ENCODE peak calls at places on chromosome 6, in seven cellular contexts. D is NT2/D1, F is HepG2, H is H1, O is K562, A is HCT116, Y is SK-N-SH. G is an unnamed sample.

GRCh38 chr6:56450882-56451739 is 191.6 kb downstream of the DST start:
- DNase-seq in D (no peak), F (peak; percentile 55), H (no peak), O (no peak), A (no peak), Y (no peak), G (no peak)

GRCh38 chr6:168852336-168852884 is 401.2 kb downstream of the THBS2 start:
- DNase-seq in D (no peak), F (no peak), H (no peak), O (no peak), A (no peak), Y (no peak), G (no peak)

GRCh38 chr6:2731281-2731909 is 19.3 kb downstream of the MYLK4 start:
- DNase-seq in D (no peak), F (no peak), H (no peak), O (no peak), A (no peak), Y (no peak), G (no peak)

GRCh38 chr6:72984981-72985665 is 240.2 kb downstream of the KHDC1L start:
- DNase-seq in D (no peak), F (no peak), H (no peak), O (no peak), A (no peak), Y (no peak), G (no peak)

GRCh38 chr6:42210551-42210950 is 7.1 kb downstream of the MRPS10 start:
- DNase-seq in D (no peak), F (no peak), H (no peak), O (no peak), A (no peak), Y (no peak), G (no peak)

GRCh38 chr6:165702669-165703068 is 39.6 kb upstream of the PDE10A start:
- DNase-seq in D (no peak), F (no peak), H (no peak), O (no peak), A (no peak), Y (no peak), G (no peak)

GRCh38 chr6:123089223-123089622 is 93.2 kb downstream of the CLVS2 start:
- DNase-seq in D (no peak), F (no peak), H (no peak), O (no peak), A (no peak), Y (no peak), G (no peak)

GRCh38 chr6:152401978-152402377 is 235.2 kb downstream of the SYNE1 start:
- DNase-seq in D (no peak), F (no peak), H (no peak), O (no peak), A (peak; percentile 29), Y (no peak), G (no peak)

GRCh38 chr6:6650839-6651238 is 62.3 kb downstream of the LY86 start:
- DNase-seq in D (no peak), F (no peak), H (no peak), O (no peak), A (no peak), Y (no peak), G (no peak)

GRCh38 chr6:74087898-74088297 is 391.9 kb downstream of the CD109 start:
- DNase-seq in D (no peak), F (no peak), H (no peak), O (no peak), A (peak; percentile 6), Y (no peak), G (no peak)

GRCh38 chr6:150056156-150056555 is 12.8 kb downstream of the ULBP3 start:
- DNase-seq in D (no peak), F (no peak), H (no peak), O (no peak), A (no peak), Y (no peak), G (no peak)

GRCh38 chr6:45590751-45591184 is 213.0 kb upstream of the SUPT3H start:
- DNase-seq in D (no peak), F (no peak), H (peak; percentile 19), O (no peak), A (no peak), Y (no peak), G (no peak)

GRCh38 chr6:69880570-69880969 is 14.2 kb downstream of the COL19A1 start:
- DNase-seq in D (no peak), F (no peak), H (no peak), O (no peak), A (no peak), Y (no peak), G (no peak)

GRCh38 chr6:53066059-53066406 is 829 bp downstream of the FBXO9 start:
- DNase-seq in D (no peak), F (no peak), H (no peak), O (peak; percentile 26), A (no peak), Y (no peak), G (no peak)

GRCh38 chr6:33323623-33323948 is 6.0 kb upstream of the ZBTB22 start:
- DNase-seq in D (no peak), F (no peak), H (peak; percentile 57), O (peak; percentile 35), A (no peak), Y (peak; percentile 70), G (no peak)

GRCh38 chr6:13470240-13471140 is 16.9 kb downstream of the GFOD1 start:
- DNase-seq in D (no peak), F (no peak), H (no peak), O (no peak), A (no peak), Y (peak; percentile 38), G (no peak)

GRCh38 chr6:21384211-21384610 is 209.3 kb upstream of the SOX4 start:
- DNase-seq in D (no peak), F (peak; percentile 30), H (no peak), O (no peak), A (no peak), Y (peak; percentile 21), G (no peak)

GRCh38 chr6:121055572-121056163 is 278.6 kb downstream of the TBC1D32 start:
- DNase-seq in D (peak; percentile 40), F (peak; percentile 54), H (no peak), O (peak; percentile 40), A (peak; percentile 10), Y (peak; percentile 44), G (peak; percentile 4)

GRCh38 chr6:28789553-28790083 is 134.2 kb downstream of the TRIM27 start:
- DNase-seq in D (no peak), F (peak; percentile 80), H (peak; percentile 83), O (peak; percentile 62), A (peak; percentile 68), Y (no peak), G (no peak)
- TF ChIP-seq YY1 in D (no peak), F (no peak), H (no peak), O (no peak), A (no peak), Y (no peak), G (no peak)

GRCh38 chr6:104686550-104687155 is 173.1 kb downstream of the HACE1 start:
- DNase-seq in D (no peak), F (no peak), H (no peak), O (no peak), A (no peak), Y (no peak), G (no peak)
- TF ChIP-seq YY1 in D (no peak), F (no peak), H (no peak), O (no peak), A (no peak), Y (no peak), G (no peak)

GRCh38 chr6:38943964-38944363 is 104.6 kb upstream of the GLP1R start:
- DNase-seq in D (no peak), F (no peak), H (no peak), O (no peak), A (no peak), Y (no peak), G (no peak)
- TF ChIP-seq YY1 in D (no peak), F (no peak), H (no peak), O (no peak), A (no peak), Y (no peak), G (no peak)

GRCh38 chr6:49826743-49827406 is 39.5 kb downstream of the CRISP1 start:
- DNase-seq in D (no peak), F (no peak), H (no peak), O (no peak), A (no peak), Y (no peak), G (peak; percentile 56)
- TF ChIP-seq YY1 in D (no peak), F (no peak), H (no peak), O (no peak), A (no peak), Y (no peak), G (no peak)

DNA sequence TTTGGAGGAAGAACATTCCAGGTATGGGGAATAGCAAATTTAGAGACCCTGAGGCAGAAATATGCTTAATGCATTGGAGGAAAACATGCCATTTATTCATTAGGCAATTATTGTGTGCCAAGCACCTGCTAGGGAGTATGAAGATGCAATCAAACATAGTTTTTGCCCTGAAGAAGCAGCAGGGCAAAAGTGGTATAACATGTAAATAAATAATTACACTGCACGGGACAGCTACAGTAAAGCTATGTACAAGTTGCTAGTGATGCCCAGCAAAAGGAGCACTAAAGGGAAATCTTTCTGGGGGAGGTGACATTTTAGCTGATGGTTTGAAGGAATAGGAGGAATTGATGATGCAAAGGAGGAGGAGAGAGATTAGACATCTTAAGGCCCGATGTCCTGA is 626 bp upstream of the TJAP1 start:
- DNase-seq in D (no peak), F (no peak), H (no peak), O (no peak), A (no peak), Y (no peak), G (no peak)
- TF ChIP-seq YY1 in D (no peak), F (no peak), H (no peak), O (no peak), A (no peak), Y (no peak), G (no peak)

DNA sequence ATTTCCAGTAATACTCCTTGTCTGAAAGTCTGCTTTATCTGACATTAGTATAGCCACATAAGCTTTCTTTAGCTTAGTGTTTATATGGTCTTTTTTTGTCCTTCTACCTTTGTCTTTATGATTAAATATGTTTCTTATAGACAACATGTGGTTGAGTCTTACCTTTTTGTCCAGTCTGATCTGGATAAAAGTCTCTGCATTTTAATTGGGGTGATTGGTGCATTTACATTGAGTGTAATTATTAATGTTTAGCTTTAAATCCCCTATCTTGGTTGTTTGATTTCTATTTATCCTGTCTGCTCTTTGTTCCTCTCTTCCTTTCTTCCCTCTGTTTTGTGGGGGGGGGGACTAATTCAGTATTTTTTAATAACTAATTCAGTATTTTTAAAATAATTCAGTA is 32.0 kb downstream of the CCDC167 start:
- DNase-seq in D (no peak), F (no peak), H (no peak), O (no peak), A (no peak), Y (no peak), G (no peak)
- TF ChIP-seq YY1 in D (no peak), F (no peak), H (no peak), O (no peak), A (no peak), Y (no peak), G (no peak)

G was measured in GM12878.